ENCODE peak calls at places on chromosomes 5 and 9, in ten cellular contexts. E is CD4-positive, alpha-beta T cell; D is Peyer's patch; L is PC-3; J is upper lobe of right lung; M is cardiac muscle cell; I is lower lobe of right lung; V is heart left ventricle; A is endodermal cell; C is IMR-90. P is an unnamed sample. For H3K9me3, the result is how much of the 10 kb centered on the place peaks cover.

GRCh38 chr9:134592018-134592818 is 49.4 kb upstream of the COL5A1 start:
- DNase-seq in E (no peak), D (peak), L (no peak), J (peak), M (peak), I (no peak), V (no peak), A (peak), C (peak), P (no peak)

GRCh38 chr5:3531320-3531986 is 64.2 kb upstream of the IRX1 start:
- DNase-seq in E (no peak), D (no peak), L (no peak), J (no peak), M (peak), I (no peak), V (no peak), A (peak), C (no peak), P (no peak)

GRCh38 chr9:128026255-128027165 is 40.6 kb downstream of the NAIF1 start:
- DNase-seq in E (peak), D (peak), L (no peak), J (no peak), M (no peak), I (no peak), V (no peak), A (no peak), C (no peak), P (peak)

GRCh38 chr5:52988335-52989024 is 672 bp upstream of the ITGA2 start:
- DNase-seq in E (no peak), D (no peak), L (peak), J (no peak), M (no peak), I (no peak), V (no peak), A (no peak), C (no peak), P (no peak)

GRCh38 chr9:97363661-97364299 is 48.1 kb upstream of the TDRD7 start:
- DNase-seq in E (no peak), D (no peak), L (no peak), J (no peak), M (no peak), I (no peak), V (no peak), A (peak), C (no peak), P (no peak)

GRCh38 chr5:147101654-147102053 is 133.2 kb upstream of the STK32A start:
- DNase-seq in E (no peak), D (no peak), L (no peak), J (no peak), M (no peak), I (no peak), V (no peak), A (no peak), C (no peak), P (no peak)

GRCh38 chr5:128327973-128328372 is 210.1 kb downstream of the FBN2 start:
- DNase-seq in E (no peak), D (no peak), L (no peak), J (no peak), M (no peak), I (no peak), V (no peak), A (no peak), C (no peak), P (no peak)

GRCh38 chr9:74942801-74943200 is 9.9 kb downstream of the C9orf40 start:
- DNase-seq in E (no peak), D (no peak), L (no peak), J (no peak), M (no peak), I (no peak), V (no peak), A (no peak), C (peak), P (no peak)

GRCh38 chr9:81848472-81848871 is 79.8 kb upstream of the SPATA31D4 start:
- DNase-seq in E (no peak), D (no peak), L (peak), J (no peak), M (no peak), I (no peak), V (no peak), A (no peak), C (peak), P (no peak)

GRCh38 chr5:84287964-84288363 is 96.7 kb downstream of the EDIL3 start:
- DNase-seq in E (no peak), D (no peak), L (peak), J (no peak), M (no peak), I (no peak), V (no peak), A (no peak), C (peak), P (no peak)

GRCh38 chr9:129316281-129317030 is 138.4 kb upstream of the IER5L start:
- DNase-seq in E (no peak), D (peak), L (no peak), J (peak), M (no peak), I (no peak), V (peak), A (no peak), C (no peak), P (no peak)

GRCh38 chr5:57939771-57940170 is 457.2 kb upstream of the ACTBL2 start:
- DNase-seq in E (no peak), D (no peak), L (no peak), J (no peak), M (no peak), I (no peak), V (no peak), A (no peak), C (no peak), P (no peak)

GRCh38 chr5:1041225-1042186 is 32.9 kb downstream of the NKD2 start:
- DNase-seq in E (no peak), D (no peak), L (peak), J (no peak), M (no peak), I (no peak), V (no peak), A (no peak), C (no peak), P (no peak)
- H3K9me3 ChIP-seq in E (under half), D (under half), L (under half), J (under half), M (under half), I (under half), V (under half), A (under half), C (under half), P (under half)

GRCh38 chr5:166032601-166033000 is 2258.8 kb upstream of the WWC1 start:
- DNase-seq in E (no peak), D (no peak), L (no peak), J (no peak), M (no peak), I (no peak), V (no peak), A (no peak), C (no peak), P (no peak)

GRCh38 chr5:166027582-166027981 is 2263.9 kb upstream of the WWC1 start:
- DNase-seq in E (no peak), D (no peak), L (no peak), J (no peak), M (no peak), I (no peak), V (no peak), A (no peak), C (no peak), P (no peak)

GRCh38 chr5:166031926-166032325 is 2259.5 kb upstream of the WWC1 start:
- DNase-seq in E (no peak), D (no peak), L (peak), J (no peak), M (no peak), I (no peak), V (no peak), A (no peak), C (no peak), P (no peak)
- H3K9me3 ChIP-seq in E (under half), D (under half), L (under half), J (under half), M (under half), I (under half), V (under half), A (under half), C (under half), P (under half)

DNA sequence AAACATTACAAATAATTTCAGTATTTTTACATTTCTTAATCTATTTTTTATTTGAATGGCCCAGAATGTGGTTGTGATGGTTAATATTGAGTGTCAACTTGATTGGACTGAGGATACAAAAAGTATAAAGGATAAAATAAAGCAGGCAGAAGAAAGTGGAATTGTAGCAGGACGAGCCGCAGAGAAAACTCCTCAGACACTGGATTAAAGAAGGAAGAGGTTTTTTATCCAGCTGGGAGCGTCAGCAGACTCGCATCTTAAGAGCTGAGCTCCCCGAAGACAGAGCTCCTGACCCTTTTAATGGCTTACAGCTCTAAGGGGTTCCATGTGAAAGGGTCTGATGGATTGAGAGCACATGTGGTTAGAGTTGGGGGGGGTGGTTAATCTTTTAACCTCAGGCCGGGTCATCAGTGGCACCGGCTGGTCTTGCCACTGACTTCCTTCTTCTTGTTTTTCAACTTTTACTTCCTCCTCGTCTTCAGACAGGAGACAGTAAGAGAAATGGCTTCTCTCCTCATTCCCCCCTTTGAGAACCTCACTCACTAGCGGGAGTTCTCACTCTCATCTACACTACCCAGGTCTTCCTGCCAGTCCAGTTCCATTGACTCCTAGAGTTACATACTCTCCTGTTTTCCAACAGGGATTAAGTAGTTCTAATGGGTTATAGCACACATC is 80.0 kb downstream of the TMEM161B start:
- DNase-seq in E (no peak), D (no peak), L (no peak), J (no peak), M (no peak), I (no peak), V (no peak), A (peak), C (no peak), P (no peak)
- H3K9me3 ChIP-seq in E (under half), D (under half), L (under half), J (under half), M (under half), I (under half), V (under half), A (under half), C (under half), P (under half)

GRCh38 chr9:118751848-118752223 is 617.4 kb downstream of the BRINP1 start:
- DNase-seq in E (no peak), D (no peak), L (no peak), J (no peak), M (no peak), I (no peak), V (no peak), A (no peak), C (no peak), P (no peak)
- H3K9me3 ChIP-seq in E (under half), D (under half), L (under half), J (under half), M (under half), I (under half), V (under half), A (under half), C (under half), P (under half)

GRCh38 chr9:113926211-113926610 is 50.1 kb downstream of the ZNF618 start:
- DNase-seq in E (no peak), D (no peak), L (no peak), J (no peak), M (no peak), I (no peak), V (no peak), A (no peak), C (no peak), P (no peak)
- H3K9me3 ChIP-seq in E (under half), D (under half), L (under half), J (under half), M (under half), I (under half), V (under half), A (half or more), C (under half), P (under half)

DNA sequence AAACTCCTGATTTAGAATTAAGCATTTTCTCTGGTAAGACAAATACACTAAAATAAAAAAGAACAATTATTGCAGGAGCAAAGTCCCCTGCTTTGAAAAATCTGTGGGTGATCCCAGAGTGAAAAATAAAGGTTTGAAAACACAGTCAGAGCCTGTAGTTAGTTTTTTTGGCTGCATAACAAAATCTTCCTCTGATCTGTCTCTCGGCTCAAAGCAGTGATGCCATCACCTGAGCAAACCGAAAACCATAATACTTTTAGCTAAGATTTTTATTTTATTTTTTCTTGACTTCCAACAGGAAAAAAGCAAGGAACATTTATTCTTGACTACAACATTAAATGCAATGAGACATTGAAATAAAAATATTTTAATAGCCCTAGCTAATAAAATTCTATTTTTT is 1.2 kb downstream of the CDH18 start:
- DNase-seq in E (no peak), D (no peak), L (no peak), J (no peak), M (no peak), I (no peak), V (no peak), A (no peak), C (no peak), P (no peak)
- H3K9me3 ChIP-seq in E (under half), D (under half), L (under half), J (under half), M (under half), I (under half), V (under half), A (under half), C (under half), P (under half)

DNA sequence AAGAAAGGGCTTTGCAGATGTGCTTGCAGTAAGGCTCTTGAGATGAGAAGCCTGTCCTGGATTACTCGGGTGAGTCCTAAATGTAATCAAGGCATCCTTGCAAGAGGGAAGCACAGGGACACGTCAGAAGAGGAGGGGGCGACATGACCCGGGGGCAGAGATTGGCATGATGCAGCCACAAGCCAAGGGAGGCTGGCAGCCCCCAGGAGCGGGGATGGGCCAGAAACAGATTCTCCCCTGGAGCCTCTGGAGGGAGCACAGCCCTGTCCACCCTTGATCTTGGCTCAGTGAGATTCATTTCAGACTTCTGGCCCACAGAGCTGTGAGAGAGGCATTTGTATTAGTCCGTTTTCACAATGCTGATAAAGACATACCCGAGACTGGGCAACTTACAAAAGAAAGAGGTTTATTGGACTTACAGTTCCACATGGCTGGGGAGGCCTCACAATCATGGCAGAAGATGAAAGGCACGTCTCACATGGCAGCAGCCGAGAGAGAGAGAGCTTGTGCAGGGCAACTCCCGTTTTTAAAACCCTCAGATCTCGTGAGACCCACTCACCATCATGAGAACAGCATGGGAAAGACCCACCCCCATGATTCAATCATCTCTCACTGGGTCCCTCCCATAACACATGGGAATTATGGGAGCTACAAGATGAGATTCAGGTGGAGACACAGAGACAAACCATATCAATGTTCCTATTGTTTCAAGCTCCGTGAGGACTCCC is 76.1 kb downstream of the ADAMTS2 start:
- DNase-seq in E (no peak), D (peak), L (no peak), J (peak), M (no peak), I (no peak), V (peak), A (peak), C (no peak), P (no peak)
- H3K9me3 ChIP-seq in E (under half), D (under half), L (under half), J (under half), M (under half), I (under half), V (under half), A (under half), C (under half), P (under half)

DNA sequence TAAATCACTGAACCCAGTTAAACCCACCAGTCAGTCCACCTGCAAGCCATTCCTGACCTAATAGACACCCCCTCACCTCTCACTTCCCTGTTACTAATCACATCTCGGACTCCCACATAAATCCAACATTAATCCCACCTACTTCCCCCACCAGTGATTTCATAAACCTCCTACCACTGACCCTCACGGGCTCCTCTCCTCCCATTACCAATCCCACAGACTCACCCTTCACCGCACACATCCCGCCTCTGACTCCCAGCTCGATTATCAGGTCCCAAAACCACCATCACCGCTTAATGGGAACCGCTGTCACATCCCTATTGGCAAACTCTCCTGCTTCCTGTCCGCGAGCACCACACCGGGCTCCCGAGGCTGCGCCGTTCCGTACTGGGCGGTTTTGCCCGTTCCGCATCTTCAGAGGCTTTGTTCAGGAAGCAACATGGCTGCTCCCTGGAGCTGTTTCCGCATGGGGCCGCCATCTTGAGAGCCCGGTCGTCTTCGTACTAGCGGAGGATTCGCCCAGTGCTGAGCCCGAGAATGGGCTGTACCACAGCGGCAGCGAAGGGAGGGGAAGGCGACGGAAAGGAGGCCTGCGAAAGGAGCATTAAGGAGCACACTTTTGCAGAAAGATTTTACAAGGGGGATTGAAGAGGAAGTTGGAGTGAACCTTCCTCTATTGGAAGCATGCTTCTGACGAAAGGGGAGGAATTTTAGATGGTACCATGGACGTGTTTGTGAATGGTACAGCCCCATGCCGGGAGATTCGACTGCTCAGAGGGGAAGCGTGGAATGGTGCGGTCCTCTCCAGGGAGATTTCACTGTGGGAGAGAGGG is at the start of gene ZNF300:
- DNase-seq in E (peak), D (peak), L (no peak), J (peak), M (peak), I (peak), V (peak), A (peak), C (peak), P (no peak)
- H3K9me3 ChIP-seq in E (half or more), D (under half), L (half or more), J (under half), M (under half), I (half or more), V (under half), A (half or more), C (under half), P (under half)

GRCh38 chr5:141349917-141350619 is at the start of gene PCDHGB1:
- DNase-seq in E (no peak), D (no peak), L (no peak), J (no peak), M (peak), I (no peak), V (peak), A (peak), C (peak), P (no peak)
- H3K9me3 ChIP-seq in E (under half), D (under half), L (under half), J (under half), M (under half), I (half or more), V (under half), A (half or more), C (under half), P (under half)

GRCh38 chr9:131546336-131547084 is 1.2 kb downstream of the PRRT1B start:
- DNase-seq in E (no peak), D (no peak), L (peak), J (no peak), M (peak), I (no peak), V (no peak), A (peak), C (peak), P (no peak)
- H3K9me3 ChIP-seq in E (under half), D (under half), L (under half), J (under half), M (under half), I (under half), V (under half), A (under half), C (under half), P (under half)